ENCODE peak calls at places on chromosomes 2 and 18, in six cellular contexts. One of them, this sample, is unnamed. For H3K36me3, the result is how much of the 10 kb centered on the place peaks cover.

GRCh38 chr2:52676056-52676455 is 1091.5 kb upstream of the CHAC2 start:
- DNase-seq in body of pancreas: no peak
- DNase-seq in GM23338: no peak
- DNase-seq in upper lobe of right lung: no peak
- DNase-seq in tibial artery: no peak
- DNase-seq in CD8-positive, alpha-beta memory T cell: no peak
- DNase-seq in this sample: no peak

GRCh38 chr2:173764094-173764493 is 201.1 kb downstream of the SP3 start:
- DNase-seq in body of pancreas: no peak
- DNase-seq in GM23338: no peak
- DNase-seq in upper lobe of right lung: no peak
- DNase-seq in tibial artery: no peak
- DNase-seq in CD8-positive, alpha-beta memory T cell: no peak
- DNase-seq in this sample: no peak

GRCh38 chr2:68463287-68463877 is 3.7 kb downstream of the FBXO48 start:
- DNase-seq in body of pancreas: no peak
- DNase-seq in GM23338: peak
- DNase-seq in upper lobe of right lung: no peak
- DNase-seq in tibial artery: no peak
- DNase-seq in CD8-positive, alpha-beta memory T cell: no peak
- DNase-seq in this sample: no peak

GRCh38 chr18:78787751-78788150 is 191.9 kb upstream of the SALL3 start:
- DNase-seq in body of pancreas: no peak
- DNase-seq in GM23338: no peak
- DNase-seq in upper lobe of right lung: peak
- DNase-seq in tibial artery: no peak
- DNase-seq in CD8-positive, alpha-beta memory T cell: no peak
- DNase-seq in this sample: no peak

GRCh38 chr2:8309131-8309530 is 372.7 kb upstream of the ID2 start:
- DNase-seq in body of pancreas: no peak
- DNase-seq in GM23338: no peak
- DNase-seq in upper lobe of right lung: no peak
- DNase-seq in tibial artery: no peak
- DNase-seq in CD8-positive, alpha-beta memory T cell: no peak
- DNase-seq in this sample: no peak

GRCh38 chr2:151827564-151828142 is 568 bp downstream of the ARL5A start:
- DNase-seq in body of pancreas: peak
- DNase-seq in GM23338: peak
- DNase-seq in upper lobe of right lung: no peak
- DNase-seq in tibial artery: peak
- DNase-seq in CD8-positive, alpha-beta memory T cell: no peak
- DNase-seq in this sample: peak

GRCh38 chr2:118667964-118668363 is 179.5 kb downstream of the EN1 start:
- DNase-seq in body of pancreas: no peak
- DNase-seq in GM23338: no peak
- DNase-seq in upper lobe of right lung: no peak
- DNase-seq in tibial artery: no peak
- DNase-seq in CD8-positive, alpha-beta memory T cell: no peak
- DNase-seq in this sample: no peak

GRCh38 chr2:136994793-136995192 is 229.4 kb downstream of the THSD7B start:
- DNase-seq in body of pancreas: no peak
- DNase-seq in GM23338: no peak
- DNase-seq in upper lobe of right lung: no peak
- DNase-seq in tibial artery: no peak
- DNase-seq in CD8-positive, alpha-beta memory T cell: no peak
- DNase-seq in this sample: no peak

GRCh38 chr2:11450791-11451190 is 15.2 kb downstream of the E2F6 start:
- DNase-seq in body of pancreas: no peak
- DNase-seq in GM23338: no peak
- DNase-seq in upper lobe of right lung: no peak
- DNase-seq in tibial artery: no peak
- DNase-seq in CD8-positive, alpha-beta memory T cell: no peak
- DNase-seq in this sample: no peak
- H3K36me3 ChIP-seq in body of pancreas: under half
- H3K36me3 ChIP-seq in GM23338: under half
- H3K36me3 ChIP-seq in upper lobe of right lung: half or more
- H3K36me3 ChIP-seq in tibial artery: under half
- H3K36me3 ChIP-seq in CD8-positive, alpha-beta memory T cell: under half
- H3K36me3 ChIP-seq in this sample: under half

GRCh38 chr2:112077814-112078213 is 22.7 kb downstream of the TMEM87B start:
- DNase-seq in body of pancreas: no peak
- DNase-seq in GM23338: peak
- DNase-seq in upper lobe of right lung: no peak
- DNase-seq in tibial artery: no peak
- DNase-seq in CD8-positive, alpha-beta memory T cell: no peak
- DNase-seq in this sample: no peak
- H3K36me3 ChIP-seq in body of pancreas: under half
- H3K36me3 ChIP-seq in GM23338: under half
- H3K36me3 ChIP-seq in upper lobe of right lung: half or more
- H3K36me3 ChIP-seq in tibial artery: under half
- H3K36me3 ChIP-seq in CD8-positive, alpha-beta memory T cell: under half
- H3K36me3 ChIP-seq in this sample: under half

GRCh38 chr2:239979243-239980023 is 45.7 kb downstream of the NDUFA10 start:
- DNase-seq in body of pancreas: no peak
- DNase-seq in GM23338: peak
- DNase-seq in upper lobe of right lung: no peak
- DNase-seq in tibial artery: no peak
- DNase-seq in CD8-positive, alpha-beta memory T cell: no peak
- DNase-seq in this sample: no peak
- H3K36me3 ChIP-seq in body of pancreas: under half
- H3K36me3 ChIP-seq in GM23338: under half
- H3K36me3 ChIP-seq in upper lobe of right lung: under half
- H3K36me3 ChIP-seq in tibial artery: under half
- H3K36me3 ChIP-seq in CD8-positive, alpha-beta memory T cell: under half
- H3K36me3 ChIP-seq in this sample: under half

DNA sequence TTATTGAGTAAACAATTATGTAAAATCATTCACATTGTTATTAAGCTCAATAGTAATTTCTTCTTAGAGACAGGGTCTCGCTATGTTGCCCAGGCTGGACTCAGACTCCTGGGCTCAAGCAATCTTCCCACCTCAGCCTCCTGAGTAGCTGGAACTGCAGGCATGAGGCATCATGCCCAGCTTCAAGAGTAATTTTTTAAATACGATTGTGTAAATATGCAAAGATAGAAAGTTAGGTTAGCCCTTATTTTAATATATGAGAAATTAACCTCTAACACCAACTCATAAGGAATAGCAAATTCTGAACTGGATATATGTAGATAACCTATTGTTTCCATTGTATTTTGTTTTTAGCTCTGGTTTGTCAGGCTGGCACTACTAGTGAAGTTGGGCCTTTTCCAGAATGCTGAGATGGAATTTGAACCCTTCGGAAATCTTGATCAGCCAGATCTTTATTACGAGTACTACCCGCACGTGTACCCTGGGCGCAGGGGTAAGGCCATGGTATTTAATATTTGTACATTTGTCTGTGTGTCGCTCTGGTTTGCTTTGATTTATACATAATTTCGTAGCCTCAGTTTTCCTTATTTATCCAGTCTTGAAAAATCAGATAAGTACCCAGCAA is 44.8 kb downstream of the TRAPPC12 start:
- DNase-seq in body of pancreas: no peak
- DNase-seq in GM23338: no peak
- DNase-seq in upper lobe of right lung: no peak
- DNase-seq in tibial artery: no peak
- DNase-seq in CD8-positive, alpha-beta memory T cell: no peak
- DNase-seq in this sample: no peak
- H3K36me3 ChIP-seq in body of pancreas: under half
- H3K36me3 ChIP-seq in GM23338: under half
- H3K36me3 ChIP-seq in upper lobe of right lung: half or more
- H3K36me3 ChIP-seq in tibial artery: under half
- H3K36me3 ChIP-seq in CD8-positive, alpha-beta memory T cell: under half
- H3K36me3 ChIP-seq in this sample: under half

DNA sequence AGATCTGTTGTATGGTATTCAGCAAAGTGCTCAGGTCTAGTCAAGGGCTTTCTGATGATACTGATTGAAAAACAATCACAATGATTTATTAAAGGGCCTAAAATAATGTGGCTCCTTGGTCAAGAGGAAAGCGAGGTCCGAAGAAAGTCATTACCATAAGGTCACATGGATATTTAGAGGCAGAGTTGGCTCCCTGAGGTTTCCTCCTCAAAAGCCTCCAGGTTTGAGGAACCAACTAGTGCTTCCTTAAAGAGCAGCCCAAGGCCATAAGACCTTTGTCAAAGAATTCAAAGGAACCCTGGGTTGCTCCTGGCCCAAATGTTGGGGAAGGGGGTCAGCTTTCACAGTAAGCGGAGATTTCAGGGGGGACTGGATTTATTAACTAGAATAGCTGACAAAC is 280.7 kb upstream of the ATP5MC3 start:
- DNase-seq in body of pancreas: no peak
- DNase-seq in GM23338: no peak
- DNase-seq in upper lobe of right lung: no peak
- DNase-seq in tibial artery: no peak
- DNase-seq in CD8-positive, alpha-beta memory T cell: no peak
- DNase-seq in this sample: no peak
- H3K36me3 ChIP-seq in body of pancreas: under half
- H3K36me3 ChIP-seq in GM23338: under half
- H3K36me3 ChIP-seq in upper lobe of right lung: under half
- H3K36me3 ChIP-seq in tibial artery: under half
- H3K36me3 ChIP-seq in CD8-positive, alpha-beta memory T cell: under half
- H3K36me3 ChIP-seq in this sample: under half

DNA sequence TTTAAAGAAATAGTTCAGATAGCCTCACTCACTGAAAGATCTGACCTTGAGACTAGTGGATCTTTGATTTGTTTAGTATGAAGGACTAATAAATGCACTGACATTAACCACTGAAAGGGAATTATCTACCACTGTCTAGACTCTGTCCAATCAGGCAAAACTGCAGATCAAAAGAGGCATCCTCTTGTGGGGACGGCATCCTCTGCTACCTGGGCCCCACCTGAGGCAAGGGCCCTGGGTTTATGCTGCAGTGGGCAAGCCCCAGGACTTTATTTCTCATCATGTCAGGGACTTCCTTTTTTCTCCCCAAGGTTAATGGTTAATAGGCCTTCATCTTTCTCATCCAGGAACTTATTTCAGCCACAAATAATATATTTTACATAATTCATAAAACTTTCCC is 32.2 kb downstream of the STAT1 start:
- DNase-seq in body of pancreas: no peak
- DNase-seq in GM23338: no peak
- DNase-seq in upper lobe of right lung: no peak
- DNase-seq in tibial artery: no peak
- DNase-seq in CD8-positive, alpha-beta memory T cell: no peak
- DNase-seq in this sample: no peak
- H3K36me3 ChIP-seq in body of pancreas: under half
- H3K36me3 ChIP-seq in GM23338: half or more
- H3K36me3 ChIP-seq in upper lobe of right lung: half or more
- H3K36me3 ChIP-seq in tibial artery: half or more
- H3K36me3 ChIP-seq in CD8-positive, alpha-beta memory T cell: half or more
- H3K36me3 ChIP-seq in this sample: under half

GRCh38 chr2:131049150-131049718 is 44.0 kb downstream of the FAM168B start:
- DNase-seq in body of pancreas: no peak
- DNase-seq in GM23338: no peak
- DNase-seq in upper lobe of right lung: no peak
- DNase-seq in tibial artery: no peak
- DNase-seq in CD8-positive, alpha-beta memory T cell: no peak
- DNase-seq in this sample: no peak
- H3K36me3 ChIP-seq in body of pancreas: under half
- H3K36me3 ChIP-seq in GM23338: under half
- H3K36me3 ChIP-seq in upper lobe of right lung: half or more
- H3K36me3 ChIP-seq in tibial artery: half or more
- H3K36me3 ChIP-seq in CD8-positive, alpha-beta memory T cell: under half
- H3K36me3 ChIP-seq in this sample: under half

GRCh38 chr2:178550352-178550751 is 70.1 kb downstream of the PLEKHA3 start:
- DNase-seq in body of pancreas: no peak
- DNase-seq in GM23338: no peak
- DNase-seq in upper lobe of right lung: no peak
- DNase-seq in tibial artery: no peak
- DNase-seq in CD8-positive, alpha-beta memory T cell: no peak
- DNase-seq in this sample: no peak
- H3K36me3 ChIP-seq in body of pancreas: under half
- H3K36me3 ChIP-seq in GM23338: under half
- H3K36me3 ChIP-seq in upper lobe of right lung: under half
- H3K36me3 ChIP-seq in tibial artery: under half
- H3K36me3 ChIP-seq in CD8-positive, alpha-beta memory T cell: under half
- H3K36me3 ChIP-seq in this sample: under half

GRCh38 chr2:215360596-215360995 is 48.7 kb downstream of the ATIC start:
- DNase-seq in body of pancreas: no peak
- DNase-seq in GM23338: no peak
- DNase-seq in upper lobe of right lung: no peak
- DNase-seq in tibial artery: no peak
- DNase-seq in CD8-positive, alpha-beta memory T cell: no peak
- DNase-seq in this sample: no peak
- H3K36me3 ChIP-seq in body of pancreas: under half
- H3K36me3 ChIP-seq in GM23338: under half
- H3K36me3 ChIP-seq in upper lobe of right lung: half or more
- H3K36me3 ChIP-seq in tibial artery: half or more
- H3K36me3 ChIP-seq in CD8-positive, alpha-beta memory T cell: under half
- H3K36me3 ChIP-seq in this sample: under half

GRCh38 chr2:105391763-105392662 is 6.8 kb downstream of the FHL2 start:
- DNase-seq in body of pancreas: no peak
- DNase-seq in GM23338: no peak
- DNase-seq in upper lobe of right lung: no peak
- DNase-seq in tibial artery: no peak
- DNase-seq in CD8-positive, alpha-beta memory T cell: no peak
- DNase-seq in this sample: no peak
- H3K36me3 ChIP-seq in body of pancreas: under half
- H3K36me3 ChIP-seq in GM23338: under half
- H3K36me3 ChIP-seq in upper lobe of right lung: under half
- H3K36me3 ChIP-seq in tibial artery: under half
- H3K36me3 ChIP-seq in CD8-positive, alpha-beta memory T cell: under half
- H3K36me3 ChIP-seq in this sample: under half

This sample was measured in right lobe of liver.